ENCODE peak calls at places on chromosomes 3 and 15, in seven cellular contexts. One of them, this sample, is unnamed.

GRCh38 chr3:133113526-133113925 is 75.3 kb downstream of the TMEM108 start:
- DNase-seq in H9: no peak
- DNase-seq in MM.1S: no peak
- DNase-seq in NCI-H1930: no peak
- DNase-seq in effector memory CD4-positive, alpha-beta T cell: no peak
- DNase-seq in cardiac muscle cell: no peak
- DNase-seq in globus pallidus: no peak
- DNase-seq in this sample: no peak

GRCh38 chr15:65980824-65981456 is 111.6 kb downstream of the RAB11A start:
- DNase-seq in H9: peak
- DNase-seq in NCI-H1930: no peak
- DNase-seq in globus pallidus: peak
- DNase-seq in effector memory CD4-positive, alpha-beta T cell: no peak
- DNase-seq in MM.1S: peak
- DNase-seq in cardiac muscle cell: peak
- DNase-seq in this sample: no peak

GRCh38 chr3:42264399-42265058 is 1.5 kb downstream of the CCK start:
- DNase-seq in MM.1S: no peak
- DNase-seq in effector memory CD4-positive, alpha-beta T cell: no peak
- DNase-seq in cardiac muscle cell: no peak
- DNase-seq in NCI-H1930: peak
- DNase-seq in globus pallidus: no peak
- DNase-seq in H9: peak
- DNase-seq in this sample: no peak

GRCh38 chr3:15528881-15529537 is 7.5 kb upstream of the COLQ start:
- DNase-seq in H9: no peak
- DNase-seq in cardiac muscle cell: no peak
- DNase-seq in MM.1S: no peak
- DNase-seq in globus pallidus: no peak
- DNase-seq in effector memory CD4-positive, alpha-beta T cell: no peak
- DNase-seq in NCI-H1930: no peak
- DNase-seq in this sample: no peak

GRCh38 chr3:99666201-99666600 is 27.8 kb downstream of the COL8A1 start:
- DNase-seq in H9: no peak
- DNase-seq in cardiac muscle cell: no peak
- DNase-seq in globus pallidus: no peak
- DNase-seq in NCI-H1930: no peak
- DNase-seq in effector memory CD4-positive, alpha-beta T cell: no peak
- DNase-seq in MM.1S: no peak
- DNase-seq in this sample: no peak

GRCh38 chr15:70023064-70023768 is 74.5 kb downstream of the TLE3 start:
- DNase-seq in NCI-H1930: no peak
- DNase-seq in cardiac muscle cell: no peak
- DNase-seq in MM.1S: peak
- DNase-seq in effector memory CD4-positive, alpha-beta T cell: peak
- DNase-seq in globus pallidus: no peak
- DNase-seq in H9: no peak
- DNase-seq in this sample: peak

GRCh38 chr3:5317572-5317971 is 130.1 kb downstream of the EDEM1 start:
- DNase-seq in cardiac muscle cell: no peak
- DNase-seq in NCI-H1930: no peak
- DNase-seq in effector memory CD4-positive, alpha-beta T cell: no peak
- DNase-seq in MM.1S: no peak
- DNase-seq in H9: no peak
- DNase-seq in globus pallidus: no peak
- DNase-seq in this sample: no peak

GRCh38 chr3:100804631-100805030 is 95.3 kb downstream of the TFG start:
- DNase-seq in NCI-H1930: no peak
- DNase-seq in effector memory CD4-positive, alpha-beta T cell: no peak
- DNase-seq in globus pallidus: no peak
- DNase-seq in cardiac muscle cell: no peak
- DNase-seq in MM.1S: no peak
- DNase-seq in H9: no peak
- DNase-seq in this sample: no peak

GRCh38 chr3:180433172-180433571 is 168.8 kb upstream of the TTC14 start:
- DNase-seq in NCI-H1930: no peak
- DNase-seq in H9: no peak
- DNase-seq in effector memory CD4-positive, alpha-beta T cell: no peak
- DNase-seq in MM.1S: no peak
- DNase-seq in cardiac muscle cell: no peak
- DNase-seq in globus pallidus: no peak
- DNase-seq in this sample: no peak

GRCh38 chr3:188234172-188234571 is 80.2 kb downstream of the LPP start:
- DNase-seq in H9: no peak
- DNase-seq in cardiac muscle cell: no peak
- DNase-seq in globus pallidus: no peak
- DNase-seq in MM.1S: no peak
- DNase-seq in NCI-H1930: no peak
- DNase-seq in effector memory CD4-positive, alpha-beta T cell: no peak
- DNase-seq in this sample: no peak

GRCh38 chr3:36635731-36636130 is 128.6 kb downstream of the DCLK3 start:
- DNase-seq in MM.1S: no peak
- DNase-seq in effector memory CD4-positive, alpha-beta T cell: no peak
- DNase-seq in cardiac muscle cell: no peak
- DNase-seq in NCI-H1930: no peak
- DNase-seq in globus pallidus: no peak
- DNase-seq in H9: no peak
- DNase-seq in this sample: no peak

GRCh38 chr15:52114656-52115055 is 2.1 kb upstream of the BCL2L10 start:
- DNase-seq in cardiac muscle cell: no peak
- DNase-seq in NCI-H1930: no peak
- DNase-seq in MM.1S: no peak
- DNase-seq in H9: no peak
- DNase-seq in globus pallidus: peak
- DNase-seq in effector memory CD4-positive, alpha-beta T cell: no peak
- DNase-seq in this sample: no peak

GRCh38 chr3:170049146-170050000 is 11.6 kb downstream of the GPR160 start:
- DNase-seq in MM.1S: no peak
- DNase-seq in cardiac muscle cell: no peak
- DNase-seq in NCI-H1930: no peak
- DNase-seq in H9: no peak
- DNase-seq in effector memory CD4-positive, alpha-beta T cell: no peak
- DNase-seq in globus pallidus: no peak
- DNase-seq in this sample: no peak

GRCh38 chr3:195221015-195221853 is 49.7 kb downstream of the XXYLT1 start:
- DNase-seq in globus pallidus: no peak
- DNase-seq in NCI-H1930: no peak
- DNase-seq in cardiac muscle cell: no peak
- DNase-seq in effector memory CD4-positive, alpha-beta T cell: no peak
- DNase-seq in MM.1S: no peak
- DNase-seq in H9: no peak
- DNase-seq in this sample: no peak

GRCh38 chr3:41467481-41467880 is 268.2 kb downstream of the CTNNB1 start:
- DNase-seq in cardiac muscle cell: no peak
- DNase-seq in MM.1S: no peak
- DNase-seq in globus pallidus: no peak
- DNase-seq in NCI-H1930: no peak
- DNase-seq in H9: no peak
- DNase-seq in effector memory CD4-positive, alpha-beta T cell: no peak
- DNase-seq in this sample: no peak

GRCh38 chr15:76337739-76338554 is 1.4 kb downstream of the ISL2 start:
- DNase-seq in effector memory CD4-positive, alpha-beta T cell: no peak
- DNase-seq in NCI-H1930: no peak
- DNase-seq in MM.1S: no peak
- DNase-seq in globus pallidus: no peak
- DNase-seq in cardiac muscle cell: peak
- DNase-seq in H9: peak
- DNase-seq in this sample: no peak

GRCh38 chr15:48888836-48889235 is 10.9 kb downstream of the EID1 start:
- DNase-seq in cardiac muscle cell: no peak
- DNase-seq in globus pallidus: no peak
- DNase-seq in effector memory CD4-positive, alpha-beta T cell: no peak
- DNase-seq in NCI-H1930: no peak
- DNase-seq in MM.1S: no peak
- DNase-seq in H9: no peak
- DNase-seq in this sample: no peak

GRCh38 chr15:32993285-32993684 is 201.2 kb downstream of the FMN1 start:
- DNase-seq in MM.1S: no peak
- DNase-seq in effector memory CD4-positive, alpha-beta T cell: no peak
- DNase-seq in cardiac muscle cell: peak
- DNase-seq in globus pallidus: no peak
- DNase-seq in NCI-H1930: no peak
- DNase-seq in H9: no peak
- DNase-seq in this sample: no peak

GRCh38 chr3:184377882-184378445 is at the start of gene THPO:
- DNase-seq in globus pallidus: no peak
- DNase-seq in NCI-H1930: no peak
- DNase-seq in effector memory CD4-positive, alpha-beta T cell: no peak
- DNase-seq in MM.1S: no peak
- DNase-seq in H9: peak
- DNase-seq in cardiac muscle cell: peak
- DNase-seq in this sample: no peak

GRCh38 chr3:50124363-50125226 is 30.5 kb upstream of the SEMA3F start:
- DNase-seq in globus pallidus: no peak
- DNase-seq in cardiac muscle cell: no peak
- DNase-seq in NCI-H1930: no peak
- DNase-seq in effector memory CD4-positive, alpha-beta T cell: no peak
- DNase-seq in MM.1S: no peak
- DNase-seq in H9: no peak
- DNase-seq in this sample: no peak

GRCh38 chr15:63256433-63256884 is 20.9 kb upstream of the APH1B start:
- DNase-seq in cardiac muscle cell: no peak
- DNase-seq in globus pallidus: no peak
- DNase-seq in NCI-H1930: no peak
- DNase-seq in effector memory CD4-positive, alpha-beta T cell: no peak
- DNase-seq in MM.1S: no peak
- DNase-seq in H9: no peak
- DNase-seq in this sample: no peak

GRCh38 chr3:145902166-145902565 is 258.8 kb downstream of the PLOD2 start:
- DNase-seq in cardiac muscle cell: no peak
- DNase-seq in effector memory CD4-positive, alpha-beta T cell: no peak
- DNase-seq in H9: no peak
- DNase-seq in globus pallidus: no peak
- DNase-seq in MM.1S: no peak
- DNase-seq in NCI-H1930: no peak
- DNase-seq in this sample: no peak

GRCh38 chr15:57591822-57592367 is at the start of gene MYZAP:
- DNase-seq in H9: peak
- DNase-seq in NCI-H1930: no peak
- DNase-seq in effector memory CD4-positive, alpha-beta T cell: no peak
- DNase-seq in globus pallidus: peak
- DNase-seq in cardiac muscle cell: peak
- DNase-seq in MM.1S: no peak
- DNase-seq in this sample: peak

GRCh38 chr3:105033081-105033480 is 333.6 kb upstream of the ALCAM start:
- DNase-seq in MM.1S: no peak
- DNase-seq in globus pallidus: no peak
- DNase-seq in cardiac muscle cell: no peak
- DNase-seq in H9: no peak
- DNase-seq in effector memory CD4-positive, alpha-beta T cell: no peak
- DNase-seq in NCI-H1930: no peak
- DNase-seq in this sample: no peak

GRCh38 chr3:49399467-49399866 is 12.3 kb downstream of the RHOA start:
- DNase-seq in MM.1S: no peak
- DNase-seq in cardiac muscle cell: no peak
- DNase-seq in globus pallidus: no peak
- DNase-seq in NCI-H1930: no peak
- DNase-seq in H9: no peak
- DNase-seq in effector memory CD4-positive, alpha-beta T cell: no peak
- DNase-seq in this sample: no peak

GRCh38 chr15:62928242-62928995 is 114.1 kb upstream of the TPM1 start:
- DNase-seq in effector memory CD4-positive, alpha-beta T cell: no peak
- DNase-seq in cardiac muscle cell: peak
- DNase-seq in H9: no peak
- DNase-seq in MM.1S: no peak
- DNase-seq in NCI-H1930: no peak
- DNase-seq in globus pallidus: no peak
- DNase-seq in this sample: no peak

GRCh38 chr15:41885841-41886240 is 8.0 kb downstream of the SPTBN5 start:
- DNase-seq in H9: no peak
- DNase-seq in effector memory CD4-positive, alpha-beta T cell: no peak
- DNase-seq in NCI-H1930: no peak
- DNase-seq in cardiac muscle cell: no peak
- DNase-seq in globus pallidus: no peak
- DNase-seq in MM.1S: no peak
- DNase-seq in this sample: no peak

GRCh38 chr15:42134617-42135243 is 21.7 kb downstream of the PLA2G4F start:
- DNase-seq in H9: no peak
- DNase-seq in NCI-H1930: no peak
- DNase-seq in cardiac muscle cell: no peak
- DNase-seq in effector memory CD4-positive, alpha-beta T cell: no peak
- DNase-seq in globus pallidus: no peak
- DNase-seq in MM.1S: no peak
- DNase-seq in this sample: no peak

GRCh38 chr3:117688583-117688982 is 979.0 kb downstream of the TUSC7 start:
- DNase-seq in cardiac muscle cell: no peak
- DNase-seq in effector memory CD4-positive, alpha-beta T cell: no peak
- DNase-seq in H9: peak
- DNase-seq in globus pallidus: no peak
- DNase-seq in MM.1S: peak
- DNase-seq in NCI-H1930: no peak
- DNase-seq in this sample: no peak

GRCh38 chr3:126293370-126294082 is 63.7 kb downstream of the KLF15 start:
- DNase-seq in effector memory CD4-positive, alpha-beta T cell: no peak
- DNase-seq in NCI-H1930: no peak
- DNase-seq in H9: peak
- DNase-seq in MM.1S: no peak
- DNase-seq in globus pallidus: no peak
- DNase-seq in cardiac muscle cell: no peak
- DNase-seq in this sample: no peak

This sample was measured in T-helper 17 cell.